ENCODE peak calls at places on chromosomes 1 and 21, in nine cellular contexts. L is PC-9, B is ovary, Q is upper lobe of right lung, G is A549, H is left lung, Z is heart left ventricle, E is breast epithelium, T is uterus. O is an unnamed sample.

GRCh38 chr1:47416319-47417128 is 439 bp downstream of the FOXE3 start:
- DNase-seq in Z (no peak), Q (no peak), T (no peak), G (no peak), E (no peak), B (no peak), L (no peak), H (peak; percentile 70), O (no peak)

GRCh38 chr1:110610741-110611286 is 4.7 kb upstream of the KCNA2 start:
- DNase-seq in H (no peak), L (no peak), E (no peak), B (no peak), G (no peak), T (no peak), Z (no peak), Q (no peak), O (no peak)

GRCh38 chr21:44461438-44462089 is 6.3 kb downstream of the LRRC3 start:
- DNase-seq in L (no peak), G (no peak), Z (peak; percentile 62), T (no peak), B (no peak), Q (no peak), E (no peak), H (peak; percentile 65), O (no peak)

GRCh38 chr1:207993477-207994445 is 82.8 kb upstream of the CD34 start:
- DNase-seq in L (no peak), T (no peak), H (no peak), Z (no peak), B (no peak), Q (no peak), E (no peak), G (peak; percentile 12), O (no peak)

GRCh38 chr1:94101613-94101940 is 19.4 kb downstream of the ABCA4 start:
- DNase-seq in Z (no peak), H (no peak), L (peak; percentile 98), G (no peak), T (peak; percentile 78), E (no peak), B (no peak), Q (no peak), O (no peak)

GRCh38 chr1:76336951-76337371 is 262.4 kb downstream of the ST6GALNAC3 start:
- DNase-seq in H (peak; percentile 58), B (peak; percentile 84), Z (peak; percentile 73), Q (peak; percentile 74), L (no peak), T (no peak), G (no peak), E (no peak), O (no peak)

GRCh38 chr1:184465489-184466146 is 78.8 kb downstream of the C1orf21 start:
- DNase-seq in E (peak; percentile 58), B (no peak), H (peak; percentile 34), Z (no peak), G (no peak), Q (no peak), L (no peak), T (no peak), O (no peak)

GRCh38 chr1:42957880-42958487 is 684 bp downstream of the SLC2A1 start:
- DNase-seq in G (peak; percentile 56), Z (peak; percentile 79), B (peak; percentile 62), L (no peak), H (peak; percentile 84), Q (no peak), E (peak; percentile 67), T (peak; percentile 49), O (no peak)

GRCh38 chr1:188017921-188018320 is 1189.2 kb downstream of the PLA2G4A start:
- DNase-seq in E (no peak), Z (no peak), T (no peak), B (no peak), Q (no peak), H (no peak), L (no peak), G (no peak), O (no peak)

GRCh38 chr1:178513278-178513983 is 522 bp downstream of the TEX35 start:
- DNase-seq in T (no peak), Q (no peak), E (no peak), L (no peak), G (no peak), H (no peak), B (no peak), Z (peak; percentile 76), O (no peak)

GRCh38 chr1:159798893-159799292 is 3.3 kb upstream of the FCRL6 start:
- DNase-seq in L (peak; percentile 70), T (peak; percentile 67), H (no peak), Z (no peak), B (peak; percentile 72), Q (no peak), G (peak; percentile 91), E (no peak), O (peak; percentile 75)

GRCh38 chr1:222618880-222619321 is 1.0 kb downstream of the MIA3 start:
- DNase-seq in L (no peak), E (no peak), B (peak; percentile 28), T (no peak), G (no peak), H (peak; percentile 81), Q (peak; percentile 68), Z (no peak), O (no peak)

GRCh38 chr1:117928881-117929339 is 511 bp downstream of the GDAP2 start:
- DNase-seq in H (no peak), Q (peak; percentile 82), L (peak; percentile 80), G (peak; percentile 53), Z (peak; percentile 74), E (peak; percentile 53), B (peak; percentile 29), T (peak; percentile 23), O (peak; percentile 20)

GRCh38 chr1:160309183-160309535 is 24.2 kb upstream of the PEX19 start:
- DNase-seq in E (no peak), B (no peak), Q (no peak), G (no peak), H (no peak), Z (no peak), L (no peak), T (no peak), O (no peak)

GRCh38 chr1:245298781-245299180 is 144.0 kb downstream of the KIF26B start:
- DNase-seq in E (no peak), Z (no peak), B (no peak), T (no peak), G (no peak), L (no peak), Q (no peak), H (no peak), O (no peak)

GRCh38 chr1:247147781-247148180 is 24.0 kb downstream of the ZNF124 start:
- DNase-seq in T (no peak), B (no peak), H (no peak), E (no peak), Z (no peak), Q (no peak), L (no peak), G (no peak), O (no peak)

GRCh38 chr1:247145279-247145678 is 26.5 kb downstream of the ZNF124 start:
- DNase-seq in L (no peak), B (no peak), Q (no peak), G (no peak), E (no peak), H (no peak), T (no peak), Z (no peak), O (no peak)

GRCh38 chr1:247146671-247147070 is 25.1 kb downstream of the ZNF124 start:
- DNase-seq in G (no peak), T (no peak), Q (no peak), H (no peak), L (no peak), Z (no peak), B (no peak), E (no peak), O (no peak)
- TF ChIP-seq CTCF in G (no peak), T (no peak), Q (no peak), H (no peak), L (no peak), Z (no peak), B (no peak), E (no peak), O (no peak)

GRCh38 chr21:27104749-27105439 is 138.0 kb upstream of the ADAMTS5 start:
- DNase-seq in E (no peak), Z (no peak), H (no peak), L (no peak), G (no peak), T (no peak), B (no peak), Q (no peak), O (no peak)

GRCh38 chr21:27101533-27101932 is 134.6 kb upstream of the ADAMTS5 start:
- DNase-seq in E (no peak), T (no peak), B (no peak), L (no peak), Q (no peak), G (no peak), Z (no peak), H (no peak), O (no peak)
- H3K27ac ChIP-seq in E (no peak overlapping the region), T (no peak overlapping the region), B (no peak overlapping the region), L (no peak overlapping the region), Q (no peak overlapping the region), G (no peak overlapping the region), Z (no peak overlapping the region), H (no peak overlapping the region), O (no peak overlapping the region)

GRCh38 chr1:206713070-206713469 is 28.4 kb downstream of the MAPKAPK2 start:
- DNase-seq in H (no peak), B (no peak), Z (no peak), T (no peak), E (no peak), L (no peak), G (no peak), Q (peak; percentile 15), O (no peak)

GRCh38 chr1:206715552-206716518 is 31.1 kb downstream of the MAPKAPK2 start:
- DNase-seq in B (no peak), Q (peak; percentile 17), L (no peak), Z (no peak), H (no peak), G (no peak), T (no peak), E (no peak), O (no peak)

GRCh38 chr1:206715120-206715519 is 30.4 kb downstream of the MAPKAPK2 start:
- DNase-seq in B (no peak), G (no peak), E (no peak), T (no peak), L (no peak), Z (no peak), H (no peak), Q (peak; percentile 6), O (no peak)

GRCh38 chr1:206713910-206714312 is 29.2 kb downstream of the MAPKAPK2 start:
- DNase-seq in Z (no peak), H (no peak), L (no peak), Q (no peak), B (no peak), T (no peak), G (peak; percentile 66), E (no peak), O (no peak)

GRCh38 chr1:206714331-206715058 is 29.8 kb downstream of the MAPKAPK2 start:
- DNase-seq in L (peak; percentile 92), Q (peak; percentile 28), T (no peak), Z (no peak), E (no peak), G (peak; percentile 85), B (no peak), H (no peak), O (no peak)
- TF ChIP-seq CTCF in L (no peak), Q (no peak), T (no peak), Z (no peak), E (no peak), G (no peak), B (no peak), H (no peak), O (no peak)

DNA sequence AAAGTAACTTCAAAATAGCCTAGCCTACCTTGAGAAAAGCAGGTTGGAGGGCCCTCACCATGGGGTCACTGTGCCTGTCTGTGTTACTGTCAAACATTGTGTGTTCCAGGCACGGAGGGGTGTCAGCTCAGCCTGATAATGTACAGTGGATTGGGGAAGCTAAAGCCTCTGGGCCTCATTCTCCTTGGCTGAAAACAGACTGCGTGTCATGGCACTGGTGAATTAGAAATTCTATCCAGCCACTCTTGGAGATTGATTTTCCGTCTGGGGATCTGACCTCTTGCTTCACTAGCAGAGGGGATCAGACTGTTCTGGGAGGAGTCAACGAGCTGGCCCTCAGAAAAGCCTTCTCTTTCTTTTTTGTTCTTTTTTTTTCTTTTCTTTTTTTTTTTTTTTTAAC is 123.5 kb upstream of the HOOK1 start:
- DNase-seq in L (no peak), T (peak; percentile 73), E (no peak), B (no peak), G (no peak), Z (no peak), Q (no peak), H (no peak), O (no peak)
- H3K27ac ChIP-seq in L (no peak overlapping the region), T (peak overlapping the region; percentile 79), E (peak overlapping the region; percentile 34), B (no peak overlapping the region), G (no peak overlapping the region), Z (no peak overlapping the region), Q (peak overlapping the region; percentile 24), H (no peak overlapping the region), O (no peak overlapping the region)